ENCODE peak calls at places on chromosomes 13 and 19, in eight cellular contexts. One of them, this sample, is unnamed.

GRCh38 chr13:51550151-51550550 is 34.1 kb upstream of the WDFY2 start:
- DNase-seq in pancreas: no peak
- DNase-seq in body of pancreas: no peak
- DNase-seq in brain microvascular endothelial cell: no peak
- DNase-seq in WERI-Rb-1: no peak
- DNase-seq in tibial artery: no peak
- DNase-seq in BJ: no peak
- DNase-seq in ovary: no peak
- DNase-seq in this sample: no peak

GRCh38 chr19:36392916-36393673 is 14.1 kb upstream of the ZFP14 start:
- DNase-seq in WERI-Rb-1: no peak
- DNase-seq in body of pancreas: no peak
- DNase-seq in tibial artery: no peak
- DNase-seq in ovary: no peak
- DNase-seq in pancreas: no peak
- DNase-seq in brain microvascular endothelial cell: no peak
- DNase-seq in BJ: no peak
- DNase-seq in this sample: no peak

GRCh38 chr13:38398810-38399493 is 49.3 kb downstream of the UFM1 start:
- DNase-seq in ovary: no peak
- DNase-seq in BJ: peak; percentile 85
- DNase-seq in brain microvascular endothelial cell: peak; percentile 22
- DNase-seq in pancreas: no peak
- DNase-seq in body of pancreas: no peak
- DNase-seq in WERI-Rb-1: no peak
- DNase-seq in tibial artery: no peak
- DNase-seq in this sample: peak; percentile 28

GRCh38 chr13:36750461-36750860 is 68.6 kb upstream of the RFXAP start:
- DNase-seq in pancreas: no peak
- DNase-seq in BJ: no peak
- DNase-seq in ovary: no peak
- DNase-seq in body of pancreas: no peak
- DNase-seq in tibial artery: no peak
- DNase-seq in WERI-Rb-1: no peak
- DNase-seq in brain microvascular endothelial cell: peak; percentile 41
- DNase-seq in this sample: no peak

GRCh38 chr19:49415102-49415809 is 8.0 kb downstream of the PTH2 start:
- DNase-seq in tibial artery: no peak
- DNase-seq in brain microvascular endothelial cell: peak; percentile 21
- DNase-seq in BJ: no peak
- DNase-seq in ovary: no peak
- DNase-seq in WERI-Rb-1: no peak
- DNase-seq in body of pancreas: no peak
- DNase-seq in pancreas: no peak
- DNase-seq in this sample: no peak

GRCh38 chr13:84894749-84895148 is 904.5 kb downstream of the SLITRK6 start:
- DNase-seq in BJ: no peak
- DNase-seq in tibial artery: no peak
- DNase-seq in body of pancreas: no peak
- DNase-seq in pancreas: no peak
- DNase-seq in WERI-Rb-1: no peak
- DNase-seq in ovary: no peak
- DNase-seq in brain microvascular endothelial cell: no peak
- DNase-seq in this sample: no peak

GRCh38 chr19:23402388-23402787 is 7.1 kb upstream of the ZNF91 start:
- DNase-seq in WERI-Rb-1: no peak
- DNase-seq in pancreas: no peak
- DNase-seq in BJ: no peak
- DNase-seq in tibial artery: no peak
- DNase-seq in ovary: no peak
- DNase-seq in brain microvascular endothelial cell: no peak
- DNase-seq in body of pancreas: no peak
- DNase-seq in this sample: no peak

GRCh38 chr19:42410371-42410770 is 16.8 kb downstream of the LIPE start:
- DNase-seq in brain microvascular endothelial cell: no peak
- DNase-seq in body of pancreas: no peak
- DNase-seq in BJ: no peak
- DNase-seq in pancreas: no peak
- DNase-seq in ovary: no peak
- DNase-seq in WERI-Rb-1: no peak
- DNase-seq in tibial artery: no peak
- DNase-seq in this sample: no peak

GRCh38 chr13:113176292-113176691 is 17.8 kb downstream of the PROZ start:
- DNase-seq in tibial artery: no peak
- DNase-seq in ovary: no peak
- DNase-seq in body of pancreas: no peak
- DNase-seq in pancreas: no peak
- DNase-seq in BJ: no peak
- DNase-seq in brain microvascular endothelial cell: no peak
- DNase-seq in WERI-Rb-1: no peak
- DNase-seq in this sample: no peak

GRCh38 chr13:108003626-108004025 is 211.7 kb downstream of the LIG4 start:
- DNase-seq in tibial artery: no peak
- DNase-seq in ovary: no peak
- DNase-seq in brain microvascular endothelial cell: no peak
- DNase-seq in body of pancreas: no peak
- DNase-seq in WERI-Rb-1: no peak
- DNase-seq in BJ: no peak
- DNase-seq in pancreas: no peak
- DNase-seq in this sample: peak; percentile 2

GRCh38 chr13:110726726-110727125 is 13.2 kb downstream of the ING1 start:
- DNase-seq in ovary: no peak
- DNase-seq in WERI-Rb-1: no peak
- DNase-seq in pancreas: no peak
- DNase-seq in brain microvascular endothelial cell: no peak
- DNase-seq in tibial artery: no peak
- DNase-seq in body of pancreas: no peak
- DNase-seq in BJ: no peak
- DNase-seq in this sample: no peak

GRCh38 chr13:32211788-32212187 is 103.4 kb downstream of the ZAR1L start:
- DNase-seq in BJ: peak; percentile 99
- DNase-seq in body of pancreas: no peak
- DNase-seq in pancreas: no peak
- DNase-seq in ovary: no peak
- DNase-seq in WERI-Rb-1: no peak
- DNase-seq in tibial artery: no peak
- DNase-seq in brain microvascular endothelial cell: peak; percentile 67
- DNase-seq in this sample: no peak

GRCh38 chr13:35596299-35596698 is 119.8 kb upstream of the MAB21L1 start:
- DNase-seq in ovary: no peak
- DNase-seq in brain microvascular endothelial cell: no peak
- DNase-seq in BJ: no peak
- DNase-seq in tibial artery: no peak
- DNase-seq in WERI-Rb-1: no peak
- DNase-seq in pancreas: no peak
- DNase-seq in body of pancreas: no peak
- DNase-seq in this sample: no peak

GRCh38 chr19:13023666-13024065 is 28.4 kb downstream of the NFIX start:
- DNase-seq in ovary: no peak
- DNase-seq in brain microvascular endothelial cell: no peak
- DNase-seq in pancreas: no peak
- DNase-seq in body of pancreas: no peak
- DNase-seq in tibial artery: no peak
- DNase-seq in WERI-Rb-1: no peak
- DNase-seq in BJ: no peak
- DNase-seq in this sample: no peak

GRCh38 chr19:46904114-46905060 is 43.6 kb downstream of the ARHGAP35 start:
- DNase-seq in brain microvascular endothelial cell: peak; percentile 77
- DNase-seq in body of pancreas: peak; percentile 23
- DNase-seq in pancreas: no peak
- DNase-seq in ovary: peak; percentile 40
- DNase-seq in BJ: peak; percentile 82
- DNase-seq in WERI-Rb-1: no peak
- DNase-seq in tibial artery: no peak
- DNase-seq in this sample: no peak

DNA sequence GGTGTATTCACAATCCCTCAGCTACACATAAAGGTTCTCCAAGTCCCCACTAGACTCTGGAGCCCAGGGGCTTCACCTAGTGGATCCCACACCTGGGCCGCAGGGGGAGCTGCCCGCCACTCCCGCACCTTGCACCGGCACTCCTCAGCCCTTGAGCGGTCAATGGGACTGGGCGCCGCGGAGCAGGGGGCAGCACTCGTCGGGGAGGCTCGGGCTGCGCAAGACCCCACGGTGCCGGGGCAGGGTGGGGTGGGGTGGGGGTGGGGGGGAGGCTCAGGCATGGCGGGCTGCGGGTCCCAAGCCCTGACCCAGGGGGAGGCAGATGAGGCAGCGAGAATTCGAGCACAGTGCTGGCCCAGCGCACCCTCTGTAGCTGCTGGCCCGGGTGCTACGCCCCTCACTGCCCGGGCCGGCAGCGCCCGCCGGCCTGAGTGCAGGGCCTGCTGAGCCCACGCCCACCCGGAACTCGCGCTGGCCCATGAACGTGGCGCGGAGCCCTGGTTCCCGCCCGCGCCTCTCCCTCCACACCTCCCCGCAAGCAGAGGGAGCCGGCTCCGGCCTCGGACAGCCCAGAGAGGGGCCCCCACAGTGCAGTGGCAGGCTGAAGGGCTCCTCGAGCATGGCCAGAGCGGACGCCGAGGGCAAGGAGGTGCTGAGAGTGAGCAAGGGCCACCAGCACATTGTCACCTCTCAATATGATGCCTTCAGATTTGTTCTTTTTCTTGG is 121.7 kb downstream of the UGGT2 start:
- DNase-seq in BJ: no peak
- DNase-seq in tibial artery: no peak
- DNase-seq in ovary: no peak
- DNase-seq in brain microvascular endothelial cell: no peak
- DNase-seq in WERI-Rb-1: no peak
- DNase-seq in pancreas: no peak
- DNase-seq in body of pancreas: no peak
- DNase-seq in this sample: no peak
- H3K36me3 ChIP-seq in BJ: peaks cover 8% of the 10 kb centered on the region
- H3K36me3 ChIP-seq in tibial artery: peaks cover 52% of the 10 kb centered on the region
- H3K36me3 ChIP-seq in ovary: no peaks in the 10 kb centered on the region
- H3K36me3 ChIP-seq in brain microvascular endothelial cell: peaks cover 2% of the 10 kb centered on the region
- H3K36me3 ChIP-seq in WERI-Rb-1: peaks cover 30% of the 10 kb centered on the region
- H3K36me3 ChIP-seq in pancreas: peaks cover 23% of the 10 kb centered on the region
- H3K36me3 ChIP-seq in body of pancreas: peaks cover 11% of the 10 kb centered on the region
- H3K36me3 ChIP-seq in this sample: peaks cover 3% of the 10 kb centered on the region

DNA sequence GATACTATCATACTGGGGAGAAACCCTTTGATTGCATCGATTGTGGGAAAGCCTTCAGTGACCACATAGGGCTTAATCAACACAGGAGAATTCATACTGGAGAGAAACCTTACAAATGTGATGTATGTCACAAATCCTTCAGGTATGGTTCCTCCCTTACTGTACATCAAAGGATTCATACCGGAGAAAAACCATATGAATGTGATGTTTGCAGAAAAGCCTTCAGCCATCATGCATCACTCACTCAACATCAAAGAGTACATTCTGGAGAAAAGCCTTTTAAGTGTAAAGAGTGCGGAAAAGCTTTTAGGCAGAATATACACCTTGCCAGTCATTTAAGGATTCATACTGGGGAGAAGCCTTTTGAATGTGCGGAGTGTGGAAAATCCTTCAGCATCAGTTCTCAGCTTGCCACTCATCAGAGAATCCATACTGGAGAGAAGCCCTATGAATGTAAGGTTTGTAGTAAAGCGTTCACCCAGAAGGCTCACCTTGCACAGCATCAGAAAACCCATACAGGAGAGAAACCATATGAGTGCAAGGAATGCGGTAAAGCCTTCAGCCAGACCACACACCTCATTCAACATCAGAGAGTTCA is 12.9 kb upstream of the ZNF470 start:
- DNase-seq in WERI-Rb-1: no peak
- DNase-seq in BJ: no peak
- DNase-seq in pancreas: no peak
- DNase-seq in brain microvascular endothelial cell: no peak
- DNase-seq in tibial artery: no peak
- DNase-seq in ovary: no peak
- DNase-seq in body of pancreas: no peak
- DNase-seq in this sample: no peak
- TF ChIP-seq CTCF in WERI-Rb-1: no peak
- TF ChIP-seq CTCF in BJ: no peak
- TF ChIP-seq CTCF in pancreas: no peak
- TF ChIP-seq CTCF in brain microvascular endothelial cell: no peak
- TF ChIP-seq CTCF in tibial artery: no peak
- TF ChIP-seq CTCF in ovary: no peak
- TF ChIP-seq CTCF in body of pancreas: no peak
- TF ChIP-seq CTCF in this sample: no peak

DNA sequence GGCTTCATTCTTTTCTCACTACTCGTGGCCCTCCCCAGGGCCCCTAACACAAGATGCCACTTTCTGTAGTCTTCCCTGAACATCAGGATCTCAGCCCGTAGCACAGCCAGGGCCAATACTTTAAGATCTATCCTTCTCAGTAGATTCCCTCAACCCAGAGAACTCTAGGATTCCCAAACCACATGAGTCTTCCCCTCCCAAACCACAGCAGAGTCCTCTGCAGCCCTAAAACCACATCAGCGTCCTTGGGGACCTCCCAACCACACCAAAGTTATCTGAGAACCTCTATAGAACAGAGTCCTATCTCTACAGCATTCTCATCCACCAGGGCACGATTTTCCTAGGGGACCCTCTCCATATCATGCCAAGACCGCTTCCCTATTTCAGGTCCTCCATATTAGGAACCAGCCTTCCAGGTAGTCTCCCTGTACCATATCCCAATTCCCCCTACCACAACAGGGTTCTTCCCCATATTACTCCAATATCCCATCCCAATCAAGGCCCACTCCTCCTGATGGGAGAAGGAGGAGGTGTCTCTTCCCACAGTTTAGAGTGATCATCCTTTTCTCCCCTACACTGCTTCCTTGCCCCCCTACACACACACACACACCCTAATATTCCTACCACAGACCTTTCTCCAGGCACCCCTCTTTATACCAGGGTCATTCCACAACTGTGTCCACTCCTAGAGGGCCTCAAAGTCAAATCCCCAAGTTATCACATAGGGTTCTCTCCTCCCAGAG is 1.4 kb downstream of the DYRK1B start:
- DNase-seq in brain microvascular endothelial cell: peak; percentile 4
- DNase-seq in tibial artery: no peak
- DNase-seq in pancreas: no peak
- DNase-seq in ovary: no peak
- DNase-seq in WERI-Rb-1: no peak
- DNase-seq in BJ: no peak
- DNase-seq in body of pancreas: no peak
- DNase-seq in this sample: no peak
- H3K36me3 ChIP-seq in brain microvascular endothelial cell: peaks cover 38% of the 10 kb centered on the region
- H3K36me3 ChIP-seq in tibial artery: peaks cover 56% of the 10 kb centered on the region
- H3K36me3 ChIP-seq in pancreas: peaks cover 45% of the 10 kb centered on the region
- H3K36me3 ChIP-seq in ovary: no peaks in the 10 kb centered on the region
- H3K36me3 ChIP-seq in WERI-Rb-1: peaks cover 79% of the 10 kb centered on the region
- H3K36me3 ChIP-seq in BJ: peaks cover 24% of the 10 kb centered on the region
- H3K36me3 ChIP-seq in body of pancreas: peaks cover 29% of the 10 kb centered on the region
- H3K36me3 ChIP-seq in this sample: peaks cover 5% of the 10 kb centered on the region

DNA sequence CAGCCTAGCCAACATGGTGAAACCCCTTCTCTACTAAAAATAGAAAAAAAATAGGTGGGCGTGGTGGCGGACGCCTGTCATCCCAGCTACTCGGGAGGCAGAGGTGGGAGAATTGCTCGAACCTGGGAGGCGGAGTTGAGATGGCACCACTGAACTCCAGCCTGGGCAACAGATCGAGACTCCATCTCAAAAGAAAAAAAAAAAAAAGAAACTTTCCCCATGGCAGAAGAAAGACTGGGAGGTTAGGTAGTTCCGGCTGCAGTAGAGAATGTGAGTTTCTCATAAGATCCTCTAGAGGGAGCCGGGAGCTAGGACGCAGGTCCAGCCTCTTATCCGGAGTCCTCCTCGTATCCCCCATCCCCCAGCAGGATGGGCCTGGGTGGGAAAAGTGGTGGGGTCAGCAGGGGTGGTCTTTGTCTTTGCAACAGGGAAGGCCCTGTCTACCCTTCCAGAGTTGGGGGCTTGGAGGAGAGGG is 13.2 kb upstream of the CREB3L3 start:
- DNase-seq in WERI-Rb-1: peak; percentile 59
- DNase-seq in BJ: no peak
- DNase-seq in brain microvascular endothelial cell: peak; percentile 38
- DNase-seq in pancreas: peak; percentile 34
- DNase-seq in tibial artery: no peak
- DNase-seq in ovary: no peak
- DNase-seq in body of pancreas: peak; percentile 53
- DNase-seq in this sample: peak; percentile 19
- TF ChIP-seq CTCF in WERI-Rb-1: peak; percentile 81
- TF ChIP-seq CTCF in BJ: peak; percentile 83
- TF ChIP-seq CTCF in brain microvascular endothelial cell: peak; percentile 82
- TF ChIP-seq CTCF in pancreas: no peak
- TF ChIP-seq CTCF in tibial artery: peak; percentile 45
- TF ChIP-seq CTCF in ovary: no peak
- TF ChIP-seq CTCF in body of pancreas: peak; percentile 14
- TF ChIP-seq CTCF in this sample: peak; percentile 74

This sample was measured in kidney epithelial cell.